ENCODE peak calls at places on chromosomes 7 and 10, in eight cellular contexts. O, T, P, M, Q, V, L and H are unnamed samples.

GRCh38 chr10:127441350-127442219 is 107.5 kb upstream of the NPS start:
- DNase-seq in V (no peak), T (peak), Q (no peak), P (no peak), M (no peak), O (peak), L (no peak), H (no peak)

GRCh38 chr10:119296703-119297102 is 89.3 kb downstream of the GRK5 start:
- DNase-seq in T (no peak), P (no peak), Q (peak), M (no peak), V (no peak), O (no peak), L (no peak), H (no peak)

GRCh38 chr10:121167534-121168243 is 316.5 kb downstream of the WDR11 start:
- DNase-seq in V (no peak), Q (no peak), L (no peak), T (no peak), O (no peak), M (no peak), P (no peak), H (no peak)

GRCh38 chr7:136551618-136552017 is 316.8 kb upstream of the CHRM2 start:
- DNase-seq in Q (no peak), M (no peak), T (no peak), V (no peak), O (no peak), P (no peak), L (no peak), H (no peak)

GRCh38 chr7:106610996-106611886 is 49.7 kb downstream of the CCDC71L start:
- DNase-seq in T (no peak), O (no peak), V (no peak), Q (no peak), L (no peak), M (peak), P (no peak), H (no peak)

GRCh38 chr7:45695249-45695995 is 121.3 kb downstream of the ADCY1 start:
- DNase-seq in O (peak), L (no peak), T (no peak), Q (no peak), V (no peak), M (no peak), P (peak), H (no peak)

GRCh38 chr10:131198401-131198800 is 113.1 kb downstream of the TCERG1L start:
- DNase-seq in O (peak), P (no peak), L (no peak), Q (no peak), T (no peak), V (no peak), M (no peak), H (no peak)

GRCh38 chr7:28356619-28357018 is 55.7 kb upstream of the CREB5 start:
- DNase-seq in M (peak), V (no peak), L (no peak), O (no peak), T (no peak), P (no peak), Q (no peak), H (no peak)

GRCh38 chr7:154167807-154168206 is 115.6 kb downstream of the DPP6 start:
- DNase-seq in M (no peak), O (no peak), V (no peak), L (no peak), T (no peak), P (no peak), Q (no peak), H (no peak)

GRCh38 chr7:87223666-87224065 is 4.1 kb upstream of the TMEM243 start:
- DNase-seq in V (peak), L (no peak), M (no peak), O (no peak), Q (peak), T (no peak), P (no peak), H (peak)

GRCh38 chr10:99619851-99620712 is at the start of gene SLC25A28:
- DNase-seq in M (peak), O (peak), V (peak), T (peak), L (peak), P (peak), Q (peak), H (peak)

GRCh38 chr7:82617156-82617555 is 173.6 kb upstream of the CACNA2D1 start:
- DNase-seq in V (no peak), L (no peak), P (no peak), T (no peak), M (no peak), O (no peak), Q (no peak), H (no peak)

GRCh38 chr7:111835066-111835465 is 272.8 kb upstream of the IMMP2L start:
- DNase-seq in T (no peak), V (peak), O (no peak), Q (peak), P (no peak), M (no peak), L (no peak), H (no peak)

GRCh38 chr7:41711283-41712064 is 8.6 kb upstream of the INHBA start:
- DNase-seq in O (no peak), Q (peak), V (no peak), L (peak), T (peak), M (no peak), P (no peak), H (no peak)

GRCh38 chr10:103153765-103154197 is 39.3 kb downstream of the NT5C2 start:
- DNase-seq in L (peak), O (no peak), P (no peak), Q (peak), V (no peak), M (peak), T (peak), H (no peak)

GRCh38 chr7:25671087-25671486 is 442.8 kb upstream of the NPVF start:
- DNase-seq in P (no peak), O (no peak), L (no peak), Q (no peak), M (no peak), T (no peak), V (no peak), H (no peak)

GRCh38 chr10:127756264-127756663 is 19.3 kb downstream of the FOXI2 start:
- DNase-seq in O (no peak), T (no peak), Q (no peak), V (no peak), M (no peak), P (no peak), L (no peak), H (no peak)

GRCh38 chr7:82164813-82165212 is 278.8 kb downstream of the CACNA2D1 start:
- DNase-seq in O (no peak), V (peak), M (peak), P (no peak), L (peak), Q (peak), T (peak), H (no peak)

GRCh38 chr10:14254368-14254767 is 76.4 kb downstream of the FRMD4A start:
- DNase-seq in V (no peak), P (no peak), Q (no peak), M (peak), O (no peak), T (no peak), L (no peak), H (no peak)

GRCh38 chr10:131980321-131980720 is 1.4 kb downstream of the BNIP3 start:
- DNase-seq in O (peak), P (peak), Q (no peak), T (no peak), V (no peak), L (no peak), M (no peak), H (no peak)

GRCh38 chr10:73648252-73648651 is 7.0 kb upstream of the MYOZ1 start:
- DNase-seq in M (no peak), O (no peak), T (peak), L (no peak), V (no peak), P (no peak), Q (peak), H (no peak)

GRCh38 chr7:101854084-101854865 is 36.8 kb downstream of the CUX1 start:
- DNase-seq in P (no peak), M (no peak), L (no peak), V (no peak), T (no peak), O (no peak), Q (no peak), H (no peak)

DNA sequence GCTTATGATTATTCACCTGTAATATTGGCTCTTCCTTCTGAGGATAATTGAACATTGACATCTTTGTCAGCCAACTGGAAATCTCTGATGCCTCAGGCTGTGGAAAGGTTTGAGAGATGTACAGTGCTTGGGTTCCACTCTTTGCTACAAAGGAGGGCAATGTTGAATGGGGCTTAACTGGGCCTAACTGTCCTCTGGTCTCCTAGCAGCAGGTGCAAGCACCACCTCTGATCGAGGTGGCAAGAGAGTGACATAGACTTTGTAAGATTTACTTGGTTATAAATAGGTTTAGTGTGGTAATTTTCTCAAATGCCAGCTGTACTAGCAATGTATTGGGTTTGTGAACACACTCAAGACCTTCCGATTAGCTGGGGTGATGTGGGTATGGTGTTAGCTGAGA is 21.1 kb downstream of the CYP2C8 start:
- DNase-seq in L (no peak), Q (no peak), M (no peak), T (no peak), V (no peak), P (no peak), O (no peak), H (no peak)
- H3K27ac ChIP-seq in L (no peak), Q (no peak), M (no peak), T (no peak), V (no peak), P (no peak), O (no peak), H (no peak)

GRCh38 chr10:96721207-96721572 is 876 bp upstream of the PIK3AP1 start:
- DNase-seq in P (no peak), O (no peak), V (no peak), M (no peak), L (no peak), T (no peak), Q (no peak), H (no peak)

GRCh38 chr10:96718304-96718990 is 1.9 kb downstream of the PIK3AP1 start:
- DNase-seq in L (no peak), O (no peak), P (no peak), V (no peak), T (no peak), Q (no peak), M (no peak), H (no peak)

GRCh38 chr10:96720422-96721206 is at the start of gene PIK3AP1:
- DNase-seq in M (no peak), P (no peak), O (peak), V (peak), Q (peak), L (peak), T (peak), H (no peak)

GRCh38 chr10:96719850-96720421 is 378 bp downstream of the PIK3AP1 start:
- DNase-seq in T (peak), P (no peak), O (peak), L (peak), M (no peak), Q (no peak), V (no peak), H (no peak)

DNA sequence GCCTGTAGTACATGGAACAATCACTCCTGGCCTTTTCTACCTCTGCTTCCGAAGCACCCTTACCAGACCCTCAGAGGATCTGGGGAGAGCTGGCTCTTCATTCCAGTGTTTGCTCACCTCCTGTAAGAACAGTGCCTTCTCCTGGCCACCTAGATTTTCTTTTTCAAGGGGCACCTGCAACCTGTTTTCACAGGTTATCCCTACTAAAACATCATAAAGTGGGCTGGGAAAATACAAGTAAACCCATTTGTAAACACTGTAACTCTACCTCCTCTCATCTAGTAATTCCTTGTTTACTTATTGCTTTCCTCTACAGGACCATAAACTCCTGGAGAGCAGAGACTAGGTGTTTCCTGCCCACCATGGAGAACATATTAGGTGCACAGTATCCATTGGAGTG is 1.1 kb downstream of the PIK3AP1 start:
- DNase-seq in V (no peak), O (no peak), T (no peak), M (no peak), Q (no peak), L (no peak), P (no peak), H (no peak)
- H3K27ac ChIP-seq in V (no peak), O (peak), T (no peak), M (no peak), Q (no peak), L (no peak), P (no peak), H (no peak)

DNA sequence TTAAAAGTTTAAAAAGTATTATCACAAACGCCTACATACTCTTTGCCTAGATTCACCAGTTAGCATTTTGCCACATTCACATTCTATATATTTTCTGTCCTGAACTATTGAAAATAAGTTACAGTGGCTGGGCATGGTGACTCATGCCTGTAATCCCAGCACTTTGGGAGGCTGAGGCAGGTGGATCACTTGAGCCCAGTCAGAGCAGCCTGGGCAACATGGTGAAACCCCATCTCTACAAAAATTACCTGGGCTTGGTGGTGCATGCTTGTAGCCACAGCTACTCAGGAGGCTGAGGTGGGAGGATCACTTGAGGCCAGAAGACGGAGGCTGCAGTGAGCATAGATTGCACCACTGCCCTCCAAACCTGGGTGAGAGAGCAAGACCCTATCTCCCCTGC is 5.3 kb downstream of the ARPC1A start:
- DNase-seq in M (no peak), L (no peak), T (no peak), O (no peak), V (no peak), Q (peak), P (no peak), H (no peak)
- H3K27ac ChIP-seq in M (peak), L (peak), T (no peak), O (peak), V (peak), Q (peak), P (no peak), H (peak)

DNA sequence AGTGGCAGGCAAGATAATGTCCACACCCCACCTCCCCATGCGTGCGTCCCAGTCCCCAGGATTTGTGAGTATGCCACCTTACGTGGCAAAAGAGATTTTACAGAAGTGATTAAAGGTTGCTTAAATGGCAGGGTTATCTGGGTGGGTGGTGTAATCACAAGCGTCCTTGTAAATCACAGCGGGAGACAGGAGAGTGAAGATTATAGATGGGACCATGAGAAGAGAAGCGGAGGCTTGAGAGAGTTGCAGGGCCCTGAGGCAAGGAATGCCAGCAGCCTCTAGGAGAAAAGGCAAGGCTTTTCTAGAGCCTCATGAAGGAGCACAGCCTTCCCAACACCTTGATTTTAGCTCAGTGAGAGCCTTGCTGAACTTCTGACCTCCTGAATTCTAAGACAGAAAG is 10.2 kb downstream of the ZRANB1 start:
- DNase-seq in O (no peak), T (no peak), Q (no peak), V (no peak), P (no peak), L (no peak), M (no peak), H (no peak)
- H3K27ac ChIP-seq in O (no peak), T (no peak), Q (no peak), V (no peak), P (no peak), L (no peak), M (no peak), H (no peak)

DNA sequence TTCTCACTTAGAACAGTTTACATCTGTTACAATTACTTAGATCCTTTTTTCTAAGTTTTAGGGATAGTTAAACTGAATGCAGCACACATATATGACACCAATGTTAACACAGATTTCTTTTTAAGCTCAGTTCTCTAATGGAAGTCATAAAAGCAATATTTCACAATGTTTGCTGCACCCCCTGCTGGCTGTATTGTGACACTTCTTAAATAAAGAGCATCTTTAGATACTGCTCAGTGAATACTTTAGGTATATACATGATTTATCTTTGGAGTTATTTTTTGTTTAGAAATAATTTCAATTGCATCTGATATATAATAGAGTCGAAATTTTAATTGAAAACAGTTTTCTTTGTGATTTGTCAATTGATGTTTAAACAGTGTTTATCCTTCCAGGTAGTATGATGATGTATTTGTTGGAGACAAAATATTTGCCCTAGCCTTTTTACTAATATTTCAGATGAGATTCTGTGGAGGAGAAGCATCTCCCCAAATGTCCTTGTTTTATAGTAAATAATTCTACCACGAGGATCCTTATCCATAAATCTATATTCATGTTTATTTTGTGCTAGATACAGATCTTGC is 174.4 kb downstream of the ST7 start:
- DNase-seq in T (peak), L (peak), V (peak), M (peak), Q (peak), P (no peak), O (no peak), H (no peak)
- H3K27ac ChIP-seq in T (no peak), L (no peak), V (no peak), M (no peak), Q (peak), P (no peak), O (no peak), H (no peak)